ENCODE peak calls at places on chromosomes 12 and 14, in four cellular contexts. M, H, L and K are unnamed samples.

GRCh38 chr14:45185110-45185814 is 49.5 kb downstream of the FANCM start:
- DNase-seq in M (no peak), H (no peak), L (no peak), K (no peak)

GRCh38 chr12:41681898-41682297 is 462.8 kb downstream of the GXYLT1 start:
- DNase-seq in M (no peak), H (no peak), L (no peak), K (no peak)

GRCh38 chr14:81990312-81990761 is 456.7 kb upstream of the SEL1L start:
- DNase-seq in M (no peak), H (no peak), L (peak; percentile 66), K (no peak)

GRCh38 chr12:106415134-106415533 is 57.6 kb downstream of the POLR3B start:
- DNase-seq in M (no peak), H (no peak), L (peak; percentile 66), K (no peak)

GRCh38 chr14:85332401-85332800 is 197.5 kb upstream of the FLRT2 start:
- DNase-seq in M (no peak), H (no peak), L (no peak), K (no peak)

GRCh38 chr12:107131832-107132616 is 38.7 kb upstream of the CRY1 start:
- DNase-seq in M (no peak), H (no peak), L (peak; percentile 71), K (peak; percentile 1)

GRCh38 chr12:82479511-82479910 is 121.2 kb downstream of the METTL25 start:
- DNase-seq in M (no peak), H (no peak), L (peak; percentile 76), K (no peak)

GRCh38 chr12:50505386-50505827 is 622 bp downstream of the DIP2B start:
- DNase-seq in M (no peak), H (peak; percentile 71), L (peak; percentile 16), K (no peak)

GRCh38 chr12:53749986-53750811 is 1.6 kb downstream of the CISTR start:
- DNase-seq in M (no peak), H (no peak), L (no peak), K (no peak)

GRCh38 chr12:2295941-2296461 is 243.2 kb downstream of the CACNA1C start:
- DNase-seq in M (no peak), H (peak; percentile 12), L (peak; percentile 51), K (no peak)

GRCh38 chr12:101582937-101583336 is 11.8 kb upstream of the MYBPC1 start:
- DNase-seq in M (no peak), H (no peak), L (no peak), K (no peak)

GRCh38 chr14:92914087-92914656 is 8.8 kb upstream of the CHGA start:
- DNase-seq in M (peak; percentile 50), H (no peak), L (peak; percentile 29), K (no peak)

GRCh38 chr12:52316290-52316689 is 4.9 kb downstream of the KRT83 start:
- DNase-seq in M (no peak), H (no peak), L (no peak), K (no peak)

GRCh38 chr12:29519585-29520182 is 22.2 kb upstream of the OVCH1 start:
- DNase-seq in M (no peak), H (no peak), L (peak; percentile 79), K (no peak)

GRCh38 chr12:41190360-41190759 is 2.2 kb downstream of the PDZRN4 start:
- DNase-seq in M (no peak), H (peak; percentile 67), L (peak; percentile 18), K (no peak)

GRCh38 chr12:105995986-105996385 is 142.8 kb downstream of the NUAK1 start:
- DNase-seq in M (no peak), H (no peak), L (no peak), K (no peak)

GRCh38 chr12:66092559-66093269 is 37.8 kb downstream of the LLPH start:
- DNase-seq in M (no peak), H (no peak), L (peak; percentile 17), K (no peak)

GRCh38 chr14:64082837-64083236 is 211.3 kb downstream of the ESR2 start:
- DNase-seq in M (no peak), H (no peak), L (peak; percentile 79), K (no peak)

GRCh38 chr12:109440851-109441490 is 36.1 kb downstream of the KCTD10 start:
- DNase-seq in M (no peak), H (no peak), L (peak; percentile 61), K (no peak)

GRCh38 chr12:128971802-128972201 is 118.5 kb downstream of the GLT1D1 start:
- DNase-seq in M (no peak), H (no peak), L (no peak), K (no peak)

GRCh38 chr14:54529811-54530210 is 20.1 kb downstream of the CGRRF1 start:
- DNase-seq in M (no peak), H (no peak), L (peak; percentile 59), K (no peak)

GRCh38 chr12:108825205-108825950 is 32.0 kb downstream of the SSH1 start:
- DNase-seq in M (no peak), H (no peak), L (peak; percentile 48), K (no peak)

GRCh38 chr12:112939761-112940357 is 1.6 kb downstream of the OAS3 start:
- DNase-seq in M (no peak), H (no peak), L (no peak), K (no peak)

GRCh38 chr12:39124768-39125167 is 219.4 kb upstream of the CPNE8 start:
- DNase-seq in M (no peak), H (no peak), L (no peak), K (no peak)

GRCh38 chr12:68686595-68687521 is at the start of gene NUP107:
- DNase-seq in M (peak; percentile 100), H (peak; percentile 100), L (peak; percentile 99), K (peak; percentile 94)

GRCh38 chr14:75928587-75929230 is 53.1 kb downstream of the TGFB3 start:
- DNase-seq in M (no peak), H (no peak), L (peak; percentile 30), K (no peak)

GRCh38 chr12:124324803-124325705 is 30.2 kb downstream of the RFLNA start:
- DNase-seq in M (peak; percentile 33), H (no peak), L (no peak), K (no peak)

GRCh38 chr14:88233915-88234314 is 89.2 kb downstream of the KCNK10 start:
- DNase-seq in M (no peak), H (no peak), L (peak; percentile 28), K (no peak)

GRCh38 chr14:89445252-89445973 is 28.4 kb upstream of the FOXN3 start:
- DNase-seq in M (no peak), H (peak; percentile 33), L (no peak), K (no peak)

GRCh38 chr14:100590726-100591452 is 3.7 kb upstream of the BEGAIN start:
- DNase-seq in M (no peak), H (peak; percentile 40), L (no peak), K (no peak)

GRCh38 chr12:7679251-7680045 is 13.7 kb upstream of the APOBEC1 start:
- DNase-seq in M (no peak), H (no peak), L (no peak), K (no peak)